ENCODE peak calls at places on chromosome 4, in nine cellular contexts. One of them, this sample, is unnamed. For H3K4me1, the result is how much of the 10 kb centered on the place peaks cover.

GRCh38 chr4:176778491-176778890 is 14.2 kb downstream of the VEGFC start:
- DNase-seq in tibial artery: no peak
- DNase-seq in body of pancreas: no peak
- DNase-seq in tibial nerve: no peak
- DNase-seq in ascending aorta: no peak
- DNase-seq in right atrium auricular region: no peak
- DNase-seq in OCI-LY7: no peak
- DNase-seq in lung: no peak
- DNase-seq in cardiac muscle cell: no peak
- DNase-seq in this sample: no peak

GRCh38 chr4:149830823-149831222 is 15.2 kb upstream of the IQCM start:
- DNase-seq in tibial artery: no peak
- DNase-seq in body of pancreas: no peak
- DNase-seq in tibial nerve: no peak
- DNase-seq in ascending aorta: no peak
- DNase-seq in right atrium auricular region: no peak
- DNase-seq in OCI-LY7: no peak
- DNase-seq in lung: no peak
- DNase-seq in cardiac muscle cell: no peak
- DNase-seq in this sample: no peak

GRCh38 chr4:11650801-11651596 is 222.3 kb upstream of the HS3ST1 start:
- DNase-seq in tibial artery: no peak
- DNase-seq in body of pancreas: peak
- DNase-seq in tibial nerve: no peak
- DNase-seq in ascending aorta: no peak
- DNase-seq in right atrium auricular region: no peak
- DNase-seq in OCI-LY7: no peak
- DNase-seq in lung: no peak
- DNase-seq in cardiac muscle cell: no peak
- DNase-seq in this sample: no peak

GRCh38 chr4:183888564-183888963 is 16.5 kb upstream of the STOX2 start:
- DNase-seq in tibial artery: no peak
- DNase-seq in body of pancreas: no peak
- DNase-seq in tibial nerve: no peak
- DNase-seq in ascending aorta: no peak
- DNase-seq in right atrium auricular region: no peak
- DNase-seq in OCI-LY7: no peak
- DNase-seq in lung: no peak
- DNase-seq in cardiac muscle cell: no peak
- DNase-seq in this sample: no peak

GRCh38 chr4:169417629-169418282 is 147.0 kb upstream of the SH3RF1 start:
- DNase-seq in tibial artery: no peak
- DNase-seq in body of pancreas: no peak
- DNase-seq in tibial nerve: no peak
- DNase-seq in ascending aorta: no peak
- DNase-seq in right atrium auricular region: no peak
- DNase-seq in OCI-LY7: no peak
- DNase-seq in lung: no peak
- DNase-seq in cardiac muscle cell: no peak
- DNase-seq in this sample: no peak

GRCh38 chr4:32462944-32463343 is 1742.8 kb downstream of the PCDH7 start:
- DNase-seq in tibial artery: no peak
- DNase-seq in body of pancreas: no peak
- DNase-seq in tibial nerve: no peak
- DNase-seq in ascending aorta: no peak
- DNase-seq in right atrium auricular region: no peak
- DNase-seq in OCI-LY7: peak
- DNase-seq in lung: no peak
- DNase-seq in cardiac muscle cell: no peak
- DNase-seq in this sample: peak

GRCh38 chr4:113811329-113811728 is 49.8 kb upstream of the CAMK2D start:
- DNase-seq in tibial artery: no peak
- DNase-seq in body of pancreas: no peak
- DNase-seq in tibial nerve: no peak
- DNase-seq in ascending aorta: no peak
- DNase-seq in right atrium auricular region: no peak
- DNase-seq in OCI-LY7: no peak
- DNase-seq in lung: no peak
- DNase-seq in cardiac muscle cell: no peak
- DNase-seq in this sample: no peak

GRCh38 chr4:165873298-165874071 is 448 bp downstream of the TLL1 start:
- DNase-seq in tibial artery: no peak
- DNase-seq in body of pancreas: peak
- DNase-seq in tibial nerve: no peak
- DNase-seq in ascending aorta: no peak
- DNase-seq in right atrium auricular region: no peak
- DNase-seq in OCI-LY7: no peak
- DNase-seq in lung: no peak
- DNase-seq in cardiac muscle cell: peak
- DNase-seq in this sample: peak

GRCh38 chr4:159864337-159864736 is 761.5 kb downstream of the RAPGEF2 start:
- DNase-seq in tibial artery: no peak
- DNase-seq in body of pancreas: no peak
- DNase-seq in tibial nerve: no peak
- DNase-seq in ascending aorta: no peak
- DNase-seq in right atrium auricular region: no peak
- DNase-seq in OCI-LY7: no peak
- DNase-seq in lung: no peak
- DNase-seq in cardiac muscle cell: no peak
- DNase-seq in this sample: no peak

GRCh38 chr4:7581477-7581876 is 146.7 kb upstream of the PSAPL1 start:
- DNase-seq in tibial artery: no peak
- DNase-seq in body of pancreas: no peak
- DNase-seq in tibial nerve: no peak
- DNase-seq in ascending aorta: no peak
- DNase-seq in right atrium auricular region: no peak
- DNase-seq in OCI-LY7: peak
- DNase-seq in lung: no peak
- DNase-seq in cardiac muscle cell: peak
- DNase-seq in this sample: peak

GRCh38 chr4:108168213-108168671 is 490 bp downstream of the LEF1 start:
- DNase-seq in tibial artery: no peak
- DNase-seq in body of pancreas: no peak
- DNase-seq in tibial nerve: no peak
- DNase-seq in ascending aorta: no peak
- DNase-seq in right atrium auricular region: no peak
- DNase-seq in OCI-LY7: no peak
- DNase-seq in lung: no peak
- DNase-seq in cardiac muscle cell: no peak
- DNase-seq in this sample: no peak

GRCh38 chr4:18518098-18518497 is 496.5 kb upstream of the LCORL start:
- DNase-seq in tibial artery: no peak
- DNase-seq in body of pancreas: no peak
- DNase-seq in tibial nerve: no peak
- DNase-seq in ascending aorta: no peak
- DNase-seq in right atrium auricular region: no peak
- DNase-seq in OCI-LY7: no peak
- DNase-seq in lung: no peak
- DNase-seq in cardiac muscle cell: no peak
- DNase-seq in this sample: no peak

GRCh38 chr4:101961144-101961543 is 170.6 kb downstream of the BANK1 start:
- DNase-seq in tibial artery: no peak
- DNase-seq in body of pancreas: peak
- DNase-seq in tibial nerve: no peak
- DNase-seq in ascending aorta: no peak
- DNase-seq in right atrium auricular region: no peak
- DNase-seq in OCI-LY7: no peak
- DNase-seq in lung: no peak
- DNase-seq in cardiac muscle cell: no peak
- DNase-seq in this sample: no peak

GRCh38 chr4:152097371-152097770 is 336.6 kb upstream of the GATB start:
- DNase-seq in tibial artery: no peak
- DNase-seq in body of pancreas: no peak
- DNase-seq in tibial nerve: no peak
- DNase-seq in ascending aorta: no peak
- DNase-seq in right atrium auricular region: no peak
- DNase-seq in OCI-LY7: no peak
- DNase-seq in lung: no peak
- DNase-seq in cardiac muscle cell: no peak
- DNase-seq in this sample: no peak

GRCh38 chr4:152098365-152099060 is 337.7 kb upstream of the GATB start:
- DNase-seq in tibial artery: no peak
- DNase-seq in body of pancreas: no peak
- DNase-seq in tibial nerve: no peak
- DNase-seq in ascending aorta: no peak
- DNase-seq in right atrium auricular region: no peak
- DNase-seq in OCI-LY7: no peak
- DNase-seq in lung: no peak
- DNase-seq in cardiac muscle cell: no peak
- DNase-seq in this sample: no peak

GRCh38 chr4:152099061-152099425 is 338.2 kb upstream of the GATB start:
- DNase-seq in tibial artery: no peak
- DNase-seq in body of pancreas: no peak
- DNase-seq in tibial nerve: no peak
- DNase-seq in ascending aorta: no peak
- DNase-seq in right atrium auricular region: no peak
- DNase-seq in OCI-LY7: no peak
- DNase-seq in lung: no peak
- DNase-seq in cardiac muscle cell: no peak
- DNase-seq in this sample: no peak

GRCh38 chr4:152095701-152096070 is 334.9 kb upstream of the GATB start:
- DNase-seq in tibial artery: no peak
- DNase-seq in body of pancreas: no peak
- DNase-seq in tibial nerve: no peak
- DNase-seq in ascending aorta: no peak
- DNase-seq in right atrium auricular region: no peak
- DNase-seq in OCI-LY7: no peak
- DNase-seq in lung: no peak
- DNase-seq in cardiac muscle cell: no peak
- DNase-seq in this sample: no peak

DNA sequence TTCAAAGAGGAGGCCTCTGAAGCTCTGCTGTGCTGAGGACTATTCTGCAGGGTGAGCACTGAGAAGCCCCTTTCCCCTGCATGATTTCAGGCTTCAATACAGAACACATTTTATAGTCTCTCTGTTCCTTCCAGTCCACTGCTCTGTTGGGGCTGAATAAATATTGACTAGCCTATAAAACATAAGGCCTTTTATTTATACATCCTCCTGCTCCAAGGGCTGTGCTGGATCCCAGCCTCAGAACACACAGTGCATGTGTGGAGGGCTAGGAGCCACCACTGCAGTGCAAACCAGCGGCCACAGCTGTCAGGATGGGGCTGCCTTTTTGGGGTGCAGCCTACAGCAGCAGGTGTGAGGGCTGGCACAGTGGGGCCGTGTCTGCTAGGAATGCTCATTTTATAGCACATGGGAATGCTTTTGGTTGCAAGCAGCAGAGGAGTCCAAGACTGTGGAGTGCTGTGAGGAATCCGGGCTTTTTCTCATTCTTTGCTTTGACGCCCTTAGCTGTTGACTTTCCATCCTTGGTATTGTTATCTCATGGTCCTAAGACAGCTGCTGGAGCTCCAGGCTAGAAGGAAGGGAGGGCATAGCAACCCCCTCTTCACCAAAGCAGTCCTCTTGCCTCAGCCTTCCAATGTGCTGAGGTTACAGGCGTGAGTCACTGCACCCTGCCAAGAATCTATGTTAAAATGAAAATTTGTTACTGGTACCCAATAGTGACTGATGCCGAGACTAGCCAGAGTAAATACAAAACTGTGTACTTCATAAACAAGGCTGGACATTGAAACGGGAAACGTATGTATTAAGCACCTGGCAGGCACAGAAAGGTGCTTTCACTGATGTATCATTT is 334.3 kb upstream of the GATB start:
- DNase-seq in tibial artery: no peak
- DNase-seq in body of pancreas: no peak
- DNase-seq in tibial nerve: no peak
- DNase-seq in ascending aorta: no peak
- DNase-seq in right atrium auricular region: no peak
- DNase-seq in OCI-LY7: no peak
- DNase-seq in lung: no peak
- DNase-seq in cardiac muscle cell: no peak
- DNase-seq in this sample: no peak
- H3K4me1 ChIP-seq in tibial artery: under half
- H3K4me1 ChIP-seq in body of pancreas: under half
- H3K4me1 ChIP-seq in tibial nerve: under half
- H3K4me1 ChIP-seq in ascending aorta: under half
- H3K4me1 ChIP-seq in right atrium auricular region: under half
- H3K4me1 ChIP-seq in OCI-LY7: under half
- H3K4me1 ChIP-seq in lung: under half
- H3K4me1 ChIP-seq in cardiac muscle cell: under half
- H3K4me1 ChIP-seq in this sample: under half

GRCh38 chr4:155377281-155377680 is 516 bp upstream of the MAP9 start:
- DNase-seq in tibial artery: no peak
- DNase-seq in body of pancreas: no peak
- DNase-seq in tibial nerve: no peak
- DNase-seq in ascending aorta: no peak
- DNase-seq in right atrium auricular region: no peak
- DNase-seq in OCI-LY7: no peak
- DNase-seq in lung: no peak
- DNase-seq in cardiac muscle cell: no peak
- DNase-seq in this sample: no peak
- TF ChIP-seq CTCF in tibial artery: no peak
- TF ChIP-seq CTCF in body of pancreas: no peak
- TF ChIP-seq CTCF in tibial nerve: no peak
- TF ChIP-seq CTCF in ascending aorta: no peak
- TF ChIP-seq CTCF in right atrium auricular region: no peak
- TF ChIP-seq CTCF in OCI-LY7: no peak
- TF ChIP-seq CTCF in lung: no peak
- TF ChIP-seq CTCF in cardiac muscle cell: no peak
- TF ChIP-seq CTCF in this sample: no peak

GRCh38 chr4:82866706-82867385 is 24.1 kb downstream of the SEC31A start:
- DNase-seq in tibial artery: no peak
- DNase-seq in body of pancreas: no peak
- DNase-seq in tibial nerve: no peak
- DNase-seq in ascending aorta: no peak
- DNase-seq in right atrium auricular region: no peak
- DNase-seq in OCI-LY7: no peak
- DNase-seq in lung: no peak
- DNase-seq in cardiac muscle cell: no peak
- DNase-seq in this sample: no peak
- H3K27ac ChIP-seq in tibial artery: peak
- H3K27ac ChIP-seq in body of pancreas: peak
- H3K27ac ChIP-seq in tibial nerve: no peak
- H3K27ac ChIP-seq in ascending aorta: peak
- H3K27ac ChIP-seq in right atrium auricular region: no peak
- H3K27ac ChIP-seq in OCI-LY7: no peak
- H3K27ac ChIP-seq in lung: no peak
- H3K27ac ChIP-seq in cardiac muscle cell: no peak
- H3K27ac ChIP-seq in this sample: no peak

GRCh38 chr4:45079616-45080015 is 353.3 kb upstream of the GNPDA2 start:
- DNase-seq in tibial artery: no peak
- DNase-seq in body of pancreas: no peak
- DNase-seq in tibial nerve: no peak
- DNase-seq in ascending aorta: no peak
- DNase-seq in right atrium auricular region: no peak
- DNase-seq in OCI-LY7: no peak
- DNase-seq in lung: no peak
- DNase-seq in cardiac muscle cell: no peak
- DNase-seq in this sample: no peak
- H3K4me1 ChIP-seq in tibial artery: under half
- H3K4me1 ChIP-seq in body of pancreas: under half
- H3K4me1 ChIP-seq in tibial nerve: under half
- H3K4me1 ChIP-seq in ascending aorta: under half
- H3K4me1 ChIP-seq in right atrium auricular region: under half
- H3K4me1 ChIP-seq in OCI-LY7: under half
- H3K4me1 ChIP-seq in lung: under half
- H3K4me1 ChIP-seq in cardiac muscle cell: under half
- H3K4me1 ChIP-seq in this sample: under half

GRCh38 chr4:104352211-104352610 is 142.5 kb downstream of the CXXC4 start:
- DNase-seq in tibial artery: no peak
- DNase-seq in body of pancreas: no peak
- DNase-seq in tibial nerve: no peak
- DNase-seq in ascending aorta: no peak
- DNase-seq in right atrium auricular region: no peak
- DNase-seq in OCI-LY7: peak
- DNase-seq in lung: no peak
- DNase-seq in cardiac muscle cell: no peak
- DNase-seq in this sample: no peak
- TF ChIP-seq CTCF in tibial artery: no peak
- TF ChIP-seq CTCF in body of pancreas: no peak
- TF ChIP-seq CTCF in tibial nerve: no peak
- TF ChIP-seq CTCF in ascending aorta: no peak
- TF ChIP-seq CTCF in right atrium auricular region: no peak
- TF ChIP-seq CTCF in OCI-LY7: peak
- TF ChIP-seq CTCF in lung: no peak
- TF ChIP-seq CTCF in cardiac muscle cell: no peak
- TF ChIP-seq CTCF in this sample: no peak

This sample was measured in testis.